ENCODE peak calls at places on chromosomes 12 and 14, in eight cellular contexts. I is RPMI7951; F is mucosa of descending colon; H is CD4-positive, alpha-beta memory T cell; X is MCF 10A; N is ovary; D is activated CD4-positive, alpha-beta T cell treated with anti-CD3 and anti-CD28 coated beads for 48 hours; W is A549. J is an unnamed sample.

GRCh38 chr12:122060069-122060468 is 18.5 kb upstream of the MLXIP start:
- DNase-seq in I (no peak), F (no peak), H (no peak), X (no peak), N (peak; percentile 75), D (no peak), W (no peak), J (no peak)

GRCh38 chr14:58702466-58703148 is 64.8 kb downstream of the DACT1 start:
- DNase-seq in I (no peak), F (no peak), H (no peak), X (no peak), N (no peak), D (peak; percentile 7), W (no peak), J (no peak)

GRCh38 chr14:77761205-77761931 is 412 bp upstream of the SNW1 start:
- DNase-seq in I (peak; percentile 35), F (peak; percentile 40), H (no peak), X (peak; percentile 56), N (peak; percentile 28), D (no peak), W (peak; percentile 66), J (peak; percentile 95)

GRCh38 chr12:120905856-120906384 is 1.8 kb upstream of the SPPL3 start:
- DNase-seq in I (no peak), F (no peak), H (no peak), X (peak; percentile 20), N (no peak), D (no peak), W (no peak), J (no peak)

GRCh38 chr12:64658892-64659481 is 48.7 kb downstream of the RASSF3 start:
- DNase-seq in I (no peak), F (no peak), H (no peak), X (no peak), N (no peak), D (no peak), W (no peak), J (no peak)

GRCh38 chr14:61472025-61472672 is 150.8 kb downstream of the PRKCH start:
- DNase-seq in I (peak; percentile 98), F (no peak), H (peak; percentile 84), X (peak; percentile 97), N (no peak), D (no peak), W (peak; percentile 89), J (peak; percentile 99)

GRCh38 chr12:45369065-45369464 is 153.2 kb downstream of the ANO6 start:
- DNase-seq in I (peak; percentile 73), F (no peak), H (no peak), X (peak; percentile 21), N (no peak), D (no peak), W (peak; percentile 40), J (peak; percentile 81)

GRCh38 chr12:40566246-40566645 is 126.0 kb upstream of the CNTN1 start:
- DNase-seq in I (no peak), F (no peak), H (no peak), X (no peak), N (no peak), D (no peak), W (peak; percentile 76), J (peak; percentile 16)

GRCh38 chr14:71117839-71118743 is 210.8 kb downstream of the PCNX1 start:
- DNase-seq in I (peak; percentile 95), F (peak; percentile 72), H (no peak), X (peak; percentile 84), N (no peak), D (no peak), W (peak; percentile 11), J (peak; percentile 86)

GRCh38 chr12:89259831-89260230 is 92.5 kb downstream of the DUSP6 start:
- DNase-seq in I (no peak), F (no peak), H (no peak), X (no peak), N (no peak), D (no peak), W (no peak), J (no peak)

GRCh38 chr14:56718312-56718711 is 92.0 kb downstream of the OTX2 start:
- DNase-seq in I (no peak), F (no peak), H (no peak), X (no peak), N (no peak), D (no peak), W (no peak), J (no peak)

GRCh38 chr12:1773937-1774655 is 46.3 kb upstream of the LRTM2 start:
- DNase-seq in I (peak; percentile 50), F (no peak), H (no peak), X (no peak), N (no peak), D (no peak), W (no peak), J (peak; percentile 26)

GRCh38 chr12:112905451-112906089 is 1.2 kb upstream of the OAS1 start:
- DNase-seq in I (peak; percentile 16), F (peak; percentile 62), H (no peak), X (peak; percentile 86), N (no peak), D (no peak), W (no peak), J (peak; percentile 38)

GRCh38 chr12:106429636-106430035 is 72.1 kb downstream of the POLR3B start:
- DNase-seq in I (no peak), F (no peak), H (no peak), X (no peak), N (no peak), D (no peak), W (no peak), J (no peak)

GRCh38 chr12:25332143-25332542 is 81.4 kb upstream of the KRAS start:
- DNase-seq in I (no peak), F (no peak), H (no peak), X (no peak), N (no peak), D (no peak), W (no peak), J (no peak)

GRCh38 chr12:107645630-107646333 is 39.8 kb upstream of the PWP1 start:
- DNase-seq in I (no peak), F (no peak), H (no peak), X (no peak), N (no peak), D (no peak), W (no peak), J (peak; percentile 6)

GRCh38 chr12:107929436-107929835 is 154.9 kb downstream of the ASCL4 start:
- DNase-seq in I (peak; percentile 55), F (no peak), H (no peak), X (peak; percentile 23), N (no peak), D (no peak), W (peak; percentile 80), J (peak; percentile 7)

GRCh38 chr14:22699801-22700564 is 55.8 kb upstream of the OR6J1 start:
- DNase-seq in I (peak; percentile 95), F (no peak), H (no peak), X (no peak), N (no peak), D (no peak), W (no peak), J (no peak)

J was measured in renal cortical epithelial cell.